ENCODE peak calls at places on chromosomes 16 and 17, in four cellular contexts. One of them, this sample, is unnamed.

GRCh38 chr17:46809110-46809571 is 9.4 kb downstream of the WNT3 start:
- DNase-seq in H1: no peak
- DNase-seq in IMR-90: no peak
- DNase-seq in neuronal stem cell: no peak
- DNase-seq in this sample: no peak

GRCh38 chr17:17105976-17106375 is 63.7 kb downstream of the MPRIP start:
- DNase-seq in H1: no peak
- DNase-seq in IMR-90: no peak
- DNase-seq in neuronal stem cell: no peak
- DNase-seq in this sample: no peak

GRCh38 chr17:14604920-14605599 is 304.2 kb downstream of the HS3ST3B1 start:
- DNase-seq in H1: no peak
- DNase-seq in IMR-90: no peak
- DNase-seq in neuronal stem cell: no peak
- DNase-seq in this sample: no peak

GRCh38 chr16:87829988-87830672 is 39.2 kb downstream of the SLC7A5 start:
- DNase-seq in H1: no peak
- DNase-seq in IMR-90: no peak
- DNase-seq in neuronal stem cell: no peak
- DNase-seq in this sample: no peak

GRCh38 chr17:13793951-13794350 is 192.2 kb upstream of the HS3ST3A1 start:
- DNase-seq in H1: no peak
- DNase-seq in IMR-90: no peak
- DNase-seq in neuronal stem cell: no peak
- DNase-seq in this sample: no peak

GRCh38 chr17:54900457-54901229 is at the start of gene TOM1L1:
- DNase-seq in H1: peak; percentile 56
- DNase-seq in IMR-90: peak; percentile 46
- DNase-seq in neuronal stem cell: peak; percentile 69
- DNase-seq in this sample: peak; percentile 79

GRCh38 chr16:46731691-46732555 is 16.2 kb downstream of the MYLK3 start:
- DNase-seq in H1: no peak
- DNase-seq in IMR-90: no peak
- DNase-seq in neuronal stem cell: no peak
- DNase-seq in this sample: no peak

GRCh38 chr16:19817122-19817521 is 67.5 kb downstream of the GPRC5B start:
- DNase-seq in H1: no peak
- DNase-seq in IMR-90: no peak
- DNase-seq in neuronal stem cell: no peak
- DNase-seq in this sample: no peak

GRCh38 chr17:1420981-1421380 is 21.0 kb upstream of the YWHAE start:
- DNase-seq in H1: no peak
- DNase-seq in IMR-90: no peak
- DNase-seq in neuronal stem cell: no peak
- DNase-seq in this sample: no peak

GRCh38 chr16:83027973-83028372 is 401.2 kb downstream of the CDH13 start:
- DNase-seq in H1: no peak
- DNase-seq in IMR-90: no peak
- DNase-seq in neuronal stem cell: no peak
- DNase-seq in this sample: no peak

GRCh38 chr16:48947371-48947713 is 334.3 kb downstream of the CBLN1 start:
- DNase-seq in H1: no peak
- DNase-seq in IMR-90: no peak
- DNase-seq in neuronal stem cell: no peak
- DNase-seq in this sample: no peak

GRCh38 chr17:4965311-4965986 is 2.2 kb downstream of the SPAG7 start:
- DNase-seq in H1: no peak
- DNase-seq in IMR-90: no peak
- DNase-seq in neuronal stem cell: no peak
- DNase-seq in this sample: no peak

DNA sequence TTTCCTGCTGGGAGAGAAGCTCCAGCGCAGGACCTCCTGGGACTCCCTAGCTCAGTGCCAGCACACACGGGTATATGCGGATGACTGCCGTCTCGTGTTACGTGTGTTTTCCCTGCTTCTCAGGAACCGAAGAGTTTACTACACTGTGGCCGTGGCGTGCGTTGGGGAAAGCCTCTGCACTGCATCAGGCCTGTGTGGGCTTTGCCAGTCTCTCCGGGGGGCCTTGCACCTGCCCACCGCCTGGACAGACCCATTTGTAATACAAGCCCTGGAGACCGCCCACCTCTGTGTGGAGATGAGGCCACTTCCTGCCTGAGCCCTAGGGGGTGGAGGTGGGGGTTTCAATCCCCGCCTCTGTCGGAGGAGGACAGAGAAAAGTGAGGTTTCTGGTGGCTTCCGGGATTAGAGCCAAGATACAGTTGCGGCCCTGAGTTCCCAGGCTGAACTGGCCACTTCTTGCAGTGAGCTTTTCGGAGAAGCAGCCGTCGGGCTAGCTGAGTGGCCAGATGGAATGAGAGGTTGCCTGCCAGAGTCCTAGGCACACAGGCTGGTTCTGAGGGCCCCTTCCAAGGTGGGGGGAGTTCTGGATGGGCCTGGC is 43.4 kb upstream of the GSE1 start:
- DNase-seq in H1: no peak
- DNase-seq in IMR-90: peak; percentile 78
- DNase-seq in neuronal stem cell: no peak
- DNase-seq in this sample: peak; percentile 92
- H3K14ac ChIP-seq in H1: no peak overlapping the region
- H3K14ac ChIP-seq in IMR-90: peak overlapping the region; percentile 45
- H3K14ac ChIP-seq in neuronal stem cell: no peak overlapping the region
- H3K14ac ChIP-seq in this sample: peak overlapping the region; percentile 41

DNA sequence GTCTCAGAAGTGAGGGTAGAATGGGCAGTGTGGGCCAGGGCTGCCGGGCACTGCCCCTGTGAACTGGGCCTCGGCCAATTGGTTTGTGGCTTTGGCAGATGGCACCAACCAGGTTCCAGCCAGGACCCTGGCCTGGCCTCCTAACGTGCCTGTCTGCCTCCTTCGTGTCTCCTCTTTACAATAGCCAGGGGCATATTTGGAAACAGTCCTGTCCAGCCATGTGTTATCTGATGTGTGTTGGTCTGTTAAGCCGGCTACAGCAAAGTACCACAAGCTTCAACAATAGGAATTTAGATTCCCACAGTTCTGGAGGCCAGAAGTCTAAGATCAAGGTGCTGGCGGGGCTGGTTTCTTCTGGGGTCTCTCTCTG is 14.6 kb downstream of the CRISPLD2 start:
- DNase-seq in H1: no peak
- DNase-seq in IMR-90: no peak
- DNase-seq in neuronal stem cell: no peak
- DNase-seq in this sample: no peak
- H3K14ac ChIP-seq in H1: no peak overlapping the region
- H3K14ac ChIP-seq in IMR-90: peak overlapping the region; percentile 56
- H3K14ac ChIP-seq in neuronal stem cell: peak overlapping the region; percentile 50
- H3K14ac ChIP-seq in this sample: no peak overlapping the region

GRCh38 chr17:45261577-45262515 is at the start of gene SPATA32:
- DNase-seq in H1: no peak
- DNase-seq in IMR-90: peak; percentile 29
- DNase-seq in neuronal stem cell: peak; percentile 40
- DNase-seq in this sample: peak; percentile 40
- H3K14ac ChIP-seq in H1: no peak within 1 kb of the TSS
- H3K14ac ChIP-seq in IMR-90: peak within 1 kb of the TSS; percentile 35
- H3K14ac ChIP-seq in neuronal stem cell: peak within 1 kb of the TSS; percentile 96
- H3K14ac ChIP-seq in this sample: no peak within 1 kb of the TSS

DNA sequence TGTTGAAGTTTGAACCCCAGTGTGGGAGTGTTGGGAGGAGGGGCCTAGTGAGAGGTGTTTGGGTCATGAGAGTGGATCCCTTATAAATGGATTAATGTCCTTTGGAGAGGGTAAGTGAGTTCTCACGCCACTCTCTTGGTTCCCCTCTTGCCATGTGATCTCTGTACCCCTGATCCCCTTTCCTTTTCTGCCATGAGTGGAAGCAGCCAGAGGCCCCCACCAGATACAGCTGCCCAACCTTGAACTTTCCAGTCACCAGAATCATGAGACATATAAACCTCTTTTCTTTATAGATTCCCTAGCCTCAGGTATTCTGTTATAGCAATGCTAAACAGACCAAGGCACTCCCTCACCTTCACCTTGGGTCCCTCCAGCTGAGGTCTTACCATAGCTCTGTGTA is 7.4 kb downstream of the SLC6A2 start:
- DNase-seq in H1: no peak
- DNase-seq in IMR-90: no peak
- DNase-seq in neuronal stem cell: no peak
- DNase-seq in this sample: no peak
- H3K14ac ChIP-seq in H1: no peak overlapping the region
- H3K14ac ChIP-seq in IMR-90: no peak overlapping the region
- H3K14ac ChIP-seq in neuronal stem cell: no peak overlapping the region
- H3K14ac ChIP-seq in this sample: no peak overlapping the region

DNA sequence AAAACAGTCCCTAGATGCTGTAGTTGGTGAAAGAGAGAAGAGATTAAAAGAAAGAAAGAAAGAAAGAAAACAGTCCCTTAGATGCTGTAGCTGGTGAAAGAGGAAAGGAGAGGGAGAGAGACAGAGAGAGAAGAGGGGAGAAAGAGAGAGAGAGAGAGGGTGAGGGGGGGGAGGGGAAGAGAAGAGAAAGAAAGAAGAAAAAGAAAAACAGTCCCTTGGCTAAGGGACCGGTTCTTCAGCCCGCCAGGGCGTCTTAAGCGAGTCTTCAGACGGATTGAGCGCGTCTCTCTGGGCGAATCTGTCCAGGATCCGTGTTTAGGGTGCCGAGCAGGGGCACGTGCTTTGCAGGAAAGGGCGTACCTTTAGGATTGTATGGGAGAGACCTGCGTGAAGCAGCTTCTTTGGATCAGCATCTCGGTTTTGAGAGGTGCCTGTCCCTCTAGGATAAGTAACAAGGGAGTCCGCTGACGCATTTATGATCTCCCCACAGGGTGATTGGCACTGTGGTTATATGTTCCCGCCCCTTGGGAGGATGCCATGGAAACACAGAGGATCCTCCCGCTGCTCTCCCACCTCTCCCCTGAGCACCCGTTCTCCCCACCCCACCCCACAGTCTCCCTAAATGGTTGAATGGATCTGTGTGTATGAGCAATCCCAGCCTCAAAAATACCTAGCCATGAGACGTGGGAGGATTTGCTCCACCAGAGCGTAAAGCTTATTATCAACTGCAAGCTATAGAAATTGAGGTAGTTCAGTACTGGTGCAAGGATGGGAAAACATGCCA is 16.7 kb downstream of the GNGT2 start:
- DNase-seq in H1: no peak
- DNase-seq in IMR-90: peak; percentile 51
- DNase-seq in neuronal stem cell: peak; percentile 52
- DNase-seq in this sample: peak; percentile 85
- H3K14ac ChIP-seq in H1: no peak overlapping the region
- H3K14ac ChIP-seq in IMR-90: peak overlapping the region; percentile 38
- H3K14ac ChIP-seq in neuronal stem cell: no peak overlapping the region
- H3K14ac ChIP-seq in this sample: no peak overlapping the region

GRCh38 chr17:7038025-7038862 is 2.4 kb downstream of the SLC16A13 start:
- DNase-seq in H1: no peak
- DNase-seq in IMR-90: no peak
- DNase-seq in neuronal stem cell: no peak
- DNase-seq in this sample: no peak

GRCh38 chr17:7034955-7035590 is 742 bp upstream of the SLC16A13 start:
- DNase-seq in H1: no peak
- DNase-seq in IMR-90: no peak
- DNase-seq in neuronal stem cell: no peak
- DNase-seq in this sample: no peak

GRCh38 chr17:7035591-7036368 is at the start of gene SLC16A13:
- DNase-seq in H1: peak; percentile 92
- DNase-seq in IMR-90: peak; percentile 94
- DNase-seq in neuronal stem cell: peak; percentile 88
- DNase-seq in this sample: peak; percentile 96
- H3K14ac ChIP-seq in H1: peak within 1 kb of the TSS; percentile 50
- H3K14ac ChIP-seq in IMR-90: peak within 1 kb of the TSS; percentile 88
- H3K14ac ChIP-seq in neuronal stem cell: no peak within 1 kb of the TSS
- H3K14ac ChIP-seq in this sample: peak within 1 kb of the TSS; percentile 69